ENCODE peak calls at places on chromosomes 12 and 14, in five cellular contexts. One of them, this sample, is unnamed.

GRCh38 chr14:75453817-75454434 is 26.1 kb downstream of the JDP2 start:
- DNase-seq in stomach: no peak
- DNase-seq in colonic mucosa: no peak
- DNase-seq in IMR-90: no peak
- DNase-seq in lower leg skin: no peak
- DNase-seq in this sample: no peak

GRCh38 chr12:50572275-50572674 is 67.5 kb downstream of the DIP2B start:
- DNase-seq in stomach: no peak
- DNase-seq in colonic mucosa: no peak
- DNase-seq in lower leg skin: peak
- DNase-seq in IMR-90: peak
- DNase-seq in this sample: peak

GRCh38 chr12:34108967-34109366 is 86.7 kb downstream of the ALG10 start:
- DNase-seq in colonic mucosa: no peak
- DNase-seq in stomach: no peak
- DNase-seq in IMR-90: no peak
- DNase-seq in lower leg skin: no peak
- DNase-seq in this sample: no peak

GRCh38 chr12:89166525-89166934 is 185.8 kb downstream of the DUSP6 start:
- DNase-seq in colonic mucosa: no peak
- DNase-seq in lower leg skin: no peak
- DNase-seq in IMR-90: peak
- DNase-seq in stomach: no peak
- DNase-seq in this sample: no peak

GRCh38 chr14:51246032-51246431 is 6.0 kb downstream of the TMX1 start:
- DNase-seq in stomach: no peak
- DNase-seq in IMR-90: no peak
- DNase-seq in lower leg skin: no peak
- DNase-seq in colonic mucosa: no peak
- DNase-seq in this sample: no peak

GRCh38 chr14:31124197-31124596 is 83.4 kb downstream of the HECTD1 start:
- DNase-seq in stomach: no peak
- DNase-seq in IMR-90: no peak
- DNase-seq in colonic mucosa: no peak
- DNase-seq in lower leg skin: no peak
- DNase-seq in this sample: no peak

GRCh38 chr12:93587601-93588000 is 15.1 kb downstream of the SOCS2 start:
- DNase-seq in stomach: no peak
- DNase-seq in lower leg skin: no peak
- DNase-seq in colonic mucosa: no peak
- DNase-seq in IMR-90: no peak
- DNase-seq in this sample: no peak

GRCh38 chr12:6914246-6914947 is at the start of gene ENO2:
- DNase-seq in IMR-90: peak
- DNase-seq in stomach: peak
- DNase-seq in lower leg skin: peak
- DNase-seq in colonic mucosa: peak
- DNase-seq in this sample: peak

GRCh38 chr12:93653712-93654111 is 23.5 kb upstream of the CRADD start:
- DNase-seq in lower leg skin: no peak
- DNase-seq in IMR-90: no peak
- DNase-seq in stomach: no peak
- DNase-seq in colonic mucosa: no peak
- DNase-seq in this sample: no peak

GRCh38 chr12:131836193-131836592 is 8.0 kb downstream of the MMP17 start:
- DNase-seq in colonic mucosa: no peak
- DNase-seq in lower leg skin: no peak
- DNase-seq in IMR-90: peak
- DNase-seq in stomach: no peak
- DNase-seq in this sample: peak

DNA sequence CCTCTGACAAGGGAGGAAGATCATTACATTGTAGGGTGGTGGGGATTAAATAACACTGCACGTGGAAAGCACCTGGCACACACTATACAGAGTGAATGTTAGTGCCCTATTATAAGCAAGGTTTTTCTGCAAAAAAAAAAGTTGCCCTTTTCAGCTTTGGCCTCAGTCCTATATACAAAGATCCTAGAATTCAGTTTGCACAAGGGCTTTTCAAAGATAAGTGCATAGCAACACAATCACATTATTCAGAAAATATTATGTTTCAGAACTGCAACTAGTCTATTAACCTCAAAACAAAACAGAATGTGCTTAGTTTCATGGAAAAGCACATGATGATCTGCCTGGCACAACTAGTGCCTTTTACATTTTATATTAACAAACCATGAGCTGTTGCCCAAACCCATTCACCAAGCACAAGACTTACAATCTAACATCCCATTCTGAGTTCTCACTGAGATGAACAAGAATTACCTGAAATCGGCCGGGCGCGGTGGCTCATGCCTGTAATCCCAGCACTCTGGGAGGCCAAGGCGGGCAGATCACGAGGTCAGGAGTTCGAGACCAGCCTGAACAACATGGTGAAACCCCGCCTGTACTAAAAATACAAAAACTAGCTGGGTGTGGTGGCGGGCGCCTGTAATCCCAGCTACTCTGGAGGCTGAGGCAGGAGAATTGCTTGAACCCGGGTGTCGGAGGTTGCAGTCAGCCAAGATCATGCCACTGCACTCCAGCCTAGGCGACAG is 1.8 kb downstream of the TM7SF3 start:
- DNase-seq in colonic mucosa: no peak
- DNase-seq in stomach: no peak
- DNase-seq in lower leg skin: no peak
- DNase-seq in IMR-90: no peak
- DNase-seq in this sample: no peak
- H3K4me3 ChIP-seq in colonic mucosa: no peak
- H3K4me3 ChIP-seq in stomach: peak
- H3K4me3 ChIP-seq in lower leg skin: no peak
- H3K4me3 ChIP-seq in IMR-90: no peak
- H3K4me3 ChIP-seq in this sample: no peak

DNA sequence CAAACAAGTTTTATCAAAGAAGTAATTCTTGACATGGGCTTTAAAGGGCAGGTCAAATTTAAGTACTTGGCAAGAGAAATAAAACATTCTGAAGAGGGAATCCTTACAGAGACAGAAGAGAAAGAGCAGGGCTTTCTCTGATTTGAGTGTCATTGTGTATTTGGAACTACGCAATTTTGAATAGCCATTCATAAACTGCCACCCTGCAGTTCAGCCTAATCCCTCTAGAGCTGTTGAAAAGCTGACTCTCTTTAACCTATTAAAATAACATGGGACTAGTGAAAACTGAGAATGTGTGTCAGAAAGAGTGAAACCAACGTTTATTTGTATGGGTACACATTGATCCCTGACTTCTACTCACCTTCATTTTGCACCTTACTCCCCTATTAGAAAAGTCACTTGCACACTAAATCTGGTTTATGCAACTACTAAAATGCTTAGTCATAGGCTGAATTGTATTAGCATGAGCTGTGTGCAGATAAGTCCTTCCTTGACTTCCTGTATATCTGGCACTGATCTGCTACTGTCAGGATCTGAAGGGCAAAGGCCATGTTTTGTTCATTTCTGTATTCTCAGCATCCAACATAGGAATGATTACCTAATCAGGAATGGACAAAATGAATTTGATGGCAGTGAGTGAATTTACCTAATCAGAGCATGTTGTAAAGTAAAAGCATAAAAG is 458.9 kb downstream of the NOVA1 start:
- DNase-seq in stomach: no peak
- DNase-seq in IMR-90: no peak
- DNase-seq in lower leg skin: no peak
- DNase-seq in colonic mucosa: no peak
- DNase-seq in this sample: peak
- TF ChIP-seq CTCF in stomach: no peak
- TF ChIP-seq CTCF in IMR-90: no peak
- TF ChIP-seq CTCF in lower leg skin: no peak
- TF ChIP-seq CTCF in colonic mucosa: no peak
- TF ChIP-seq CTCF in this sample: peak

GRCh38 chr14:21852775-21853174 is 179.2 kb upstream of the OR4E1 start:
- DNase-seq in lower leg skin: no peak
- DNase-seq in stomach: no peak
- DNase-seq in colonic mucosa: no peak
- DNase-seq in IMR-90: no peak
- DNase-seq in this sample: no peak
- H3K4me3 ChIP-seq in lower leg skin: no peak
- H3K4me3 ChIP-seq in stomach: no peak
- H3K4me3 ChIP-seq in colonic mucosa: no peak
- H3K4me3 ChIP-seq in IMR-90: no peak
- H3K4me3 ChIP-seq in this sample: no peak

GRCh38 chr14:61428261-61428660 is 106.9 kb downstream of the PRKCH start:
- DNase-seq in stomach: no peak
- DNase-seq in lower leg skin: no peak
- DNase-seq in IMR-90: no peak
- DNase-seq in colonic mucosa: no peak
- DNase-seq in this sample: no peak
- TF ChIP-seq CTCF in stomach: no peak
- TF ChIP-seq CTCF in lower leg skin: no peak
- TF ChIP-seq CTCF in IMR-90: no peak
- TF ChIP-seq CTCF in colonic mucosa: no peak
- TF ChIP-seq CTCF in this sample: no peak

DNA sequence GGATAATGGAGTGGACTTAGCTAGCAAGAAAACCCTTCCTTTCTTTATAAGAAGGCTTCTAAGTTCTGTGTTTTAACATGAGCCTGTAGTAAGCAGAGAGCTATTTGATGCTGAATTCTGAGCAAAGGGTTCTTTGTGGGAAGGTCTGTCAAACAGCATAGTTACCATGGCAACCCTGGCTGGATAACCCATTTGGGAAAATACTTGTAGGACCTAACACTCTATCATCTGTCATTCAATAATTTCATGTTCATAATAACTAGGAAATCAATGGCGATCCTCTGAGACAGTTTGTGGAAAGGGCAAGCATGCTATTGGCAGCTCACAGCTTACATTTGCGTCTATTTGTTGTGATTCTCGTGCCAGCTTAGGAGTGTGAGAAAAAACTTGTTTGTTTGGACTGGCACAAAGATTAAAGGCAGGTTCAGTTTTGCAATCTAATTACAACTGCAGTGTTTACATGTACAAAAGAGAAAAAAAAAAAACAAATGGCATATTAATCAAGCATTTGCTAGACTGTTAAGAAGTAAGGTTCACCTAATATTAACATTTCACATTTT is 219.2 kb downstream of the PDZRN4 start:
- DNase-seq in lower leg skin: no peak
- DNase-seq in IMR-90: no peak
- DNase-seq in stomach: no peak
- DNase-seq in colonic mucosa: no peak
- DNase-seq in this sample: no peak
- H3K4me3 ChIP-seq in lower leg skin: no peak
- H3K4me3 ChIP-seq in IMR-90: no peak
- H3K4me3 ChIP-seq in stomach: no peak
- H3K4me3 ChIP-seq in colonic mucosa: no peak
- H3K4me3 ChIP-seq in this sample: no peak